ENCODE peak calls at places on chromosomes 7 and 10, in six cellular contexts. X is GM20000, W is MCF 10A, R is astrocyte of the spinal cord, H is mesothelial cell of epicardium, Z is lower lobe of right lung. K is an unnamed sample.

GRCh38 chr7:91565499-91566331 is 301.5 kb downstream of the FZD1 start:
- DNase-seq in W (no peak), H (no peak), X (no peak), R (peak; percentile 57), Z (no peak), K (no peak)

GRCh38 chr7:151875862-151876111 is 1.1 kb downstream of the PRKAG2 start:
- DNase-seq in H (no peak), W (peak; percentile 68), Z (no peak), X (no peak), R (peak; percentile 25), K (no peak)

GRCh38 chr10:49593998-49594397 is 16.1 kb upstream of the SLC18A3 start:
- DNase-seq in H (no peak), Z (no peak), W (no peak), R (no peak), X (no peak), K (no peak)

GRCh38 chr7:97337849-97338248 is 220.4 kb downstream of the SDHAF3 start:
- DNase-seq in W (no peak), Z (no peak), H (no peak), R (no peak), X (no peak), K (no peak)

GRCh38 chr10:53236941-53237340 is 464.4 kb upstream of the MBL2 start:
- DNase-seq in X (no peak), H (no peak), W (no peak), Z (no peak), R (no peak), K (no peak)

GRCh38 chr7:128874140-128875031 is 11.7 kb downstream of the ATP6V1F start:
- DNase-seq in Z (peak; percentile 44), W (no peak), H (no peak), X (no peak), R (no peak), K (no peak)

GRCh38 chr10:73899401-73899780 is 11.5 kb upstream of the PLAU start:
- DNase-seq in Z (no peak), W (peak; percentile 67), H (no peak), R (peak; percentile 94), X (no peak), K (no peak)

GRCh38 chr10:129514568-129515451 is 47.8 kb downstream of the MGMT start:
- DNase-seq in R (no peak), H (no peak), W (no peak), X (no peak), Z (no peak), K (no peak)

GRCh38 chr10:27838291-27838690 is 92.7 kb upstream of the MKX start:
- DNase-seq in Z (no peak), R (peak; percentile 20), X (no peak), H (no peak), W (no peak), K (no peak)
- TF ChIP-seq CTCF in Z (no peak), R (no peak), X (no peak), H (no peak), W (no peak), K (no peak)

GRCh38 chr10:26859241-26860025 is 1.3 kb downstream of the ABI1 start:
- DNase-seq in W (peak; percentile 29), Z (no peak), H (no peak), R (peak; percentile 22), X (no peak), K (no peak)

GRCh38 chr10:26861326-26861998 is 704 bp upstream of the ABI1 start:
- DNase-seq in R (no peak), W (no peak), Z (no peak), H (no peak), X (no peak), K (no peak)

GRCh38 chr10:26858707-26859034 is 2.1 kb downstream of the ABI1 start:
- DNase-seq in H (no peak), R (no peak), Z (no peak), W (peak; percentile 83), X (no peak), K (no peak)

GRCh38 chr10:26860026-26860541 is 674 bp downstream of the ABI1 start:
- DNase-seq in Z (peak; percentile 76), R (peak; percentile 84), X (peak; percentile 25), W (peak; percentile 79), H (peak; percentile 37), K (peak; percentile 57)

GRCh38 chr10:26860542-26861325 is at the start of gene ABI1:
- DNase-seq in W (peak; percentile 99), X (peak; percentile 96), Z (peak; percentile 98), R (peak; percentile 99), H (peak; percentile 97), K (peak; percentile 97)
- TF ChIP-seq CTCF in W (no peak), X (peak; percentile 42), Z (peak; percentile 78), R (peak; percentile 79), H (no peak), K (peak; percentile 82)

GRCh38 chr7:15326044-15326644 is 235.7 kb downstream of the AGMO start:
- DNase-seq in W (peak; percentile 24), Z (no peak), X (peak; percentile 3), R (peak; percentile 50), H (no peak), K (no peak)
- TF ChIP-seq CTCF in W (peak; percentile 39), Z (peak; percentile 37), X (no peak), R (peak; percentile 54), H (no peak), K (peak; percentile 68)

DNA sequence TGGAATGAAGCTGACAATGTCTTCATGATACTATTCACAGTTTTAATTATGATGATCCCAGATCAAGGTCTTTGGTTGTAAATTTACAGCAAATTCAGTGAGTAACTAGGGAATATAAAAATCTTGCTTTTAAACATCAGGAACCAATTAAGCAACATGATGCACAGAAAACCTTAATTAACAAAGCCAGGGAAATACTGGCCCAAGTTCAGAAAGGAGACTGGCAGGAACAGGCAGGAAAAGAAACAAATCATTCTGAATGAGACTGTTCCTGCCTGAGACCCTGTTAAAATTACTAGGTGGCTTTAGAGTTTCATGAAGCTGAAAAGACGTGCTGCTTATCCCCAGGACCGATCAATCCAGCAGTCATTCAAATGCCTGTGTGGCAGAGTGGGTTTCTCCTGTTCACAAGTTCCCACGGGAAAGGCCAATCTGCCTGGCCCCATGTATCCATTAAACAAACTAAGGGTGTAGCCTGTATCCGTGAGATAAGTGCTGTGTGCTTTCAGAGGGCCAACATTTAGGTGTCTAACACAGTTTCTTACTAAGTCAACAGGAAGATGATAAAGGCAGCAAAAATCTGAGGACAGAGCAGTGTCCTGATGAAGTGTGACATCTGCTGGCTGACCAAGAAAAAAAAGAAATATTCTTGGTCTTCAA is 34.4 kb downstream of the PUS7 start:
- DNase-seq in H (no peak), W (peak; percentile 23), Z (no peak), R (peak; percentile 82), X (peak; percentile 29), K (peak; percentile 14)
- TF ChIP-seq CTCF in H (no peak), W (peak; percentile 43), Z (peak; percentile 38), R (peak; percentile 40), X (no peak), K (peak; percentile 37)

DNA sequence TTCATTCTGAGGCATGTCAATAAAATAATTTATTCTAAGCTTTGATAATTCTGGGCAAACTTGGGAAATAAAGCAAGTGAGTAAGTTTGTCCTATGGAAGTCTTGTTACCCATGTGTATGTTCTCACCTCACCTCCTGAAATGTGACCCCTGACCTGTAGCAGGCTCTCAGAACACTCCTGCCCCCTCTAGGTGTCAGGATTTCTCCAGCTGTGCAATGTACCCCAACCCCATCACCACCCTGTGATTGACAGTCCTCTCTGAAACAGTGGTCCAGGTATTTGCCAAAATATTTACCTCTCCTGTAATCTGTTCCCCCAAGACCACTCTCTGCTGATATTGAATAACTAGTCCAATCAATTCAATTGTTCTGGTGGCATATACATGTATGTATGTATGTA is 122.6 kb upstream of the PTER start:
- DNase-seq in Z (no peak), R (no peak), H (no peak), W (peak; percentile 23), X (no peak), K (no peak)
- TF ChIP-seq CTCF in Z (no peak), R (no peak), H (no peak), W (peak; percentile 22), X (no peak), K (no peak)

DNA sequence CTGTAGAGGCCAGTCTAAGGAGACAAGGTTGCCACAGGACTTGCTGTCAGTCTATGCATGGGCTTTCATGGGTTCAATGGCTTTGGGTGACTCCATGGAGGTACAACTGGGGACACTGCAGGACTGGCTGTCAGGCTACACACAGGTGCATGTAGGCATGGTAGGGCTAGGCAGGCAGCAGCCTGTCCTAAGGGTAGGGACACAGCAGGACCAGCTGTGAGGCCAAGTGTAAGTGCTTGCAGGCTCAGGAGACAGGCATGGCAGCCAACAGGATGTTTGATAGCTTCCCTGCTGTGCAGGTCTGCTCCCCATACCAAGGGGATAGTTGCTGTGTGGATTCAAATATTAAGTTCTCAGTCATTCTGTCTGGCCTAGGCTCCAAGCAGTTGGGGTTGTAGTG is 181.0 kb upstream of the NPY start:
- DNase-seq in Z (no peak), X (no peak), H (no peak), R (no peak), W (no peak), K (no peak)
- TF ChIP-seq CTCF in Z (no peak), X (no peak), H (no peak), R (no peak), W (no peak), K (no peak)

GRCh38 chr7:81457858-81458522 is 311.9 kb downstream of the HGF start:
- DNase-seq in H (no peak), W (peak; percentile 37), Z (no peak), R (peak; percentile 55), X (no peak), K (no peak)
- TF ChIP-seq CTCF in H (peak; percentile 49), W (peak; percentile 46), Z (peak; percentile 28), R (peak; percentile 46), X (no peak), K (peak; percentile 64)

DNA sequence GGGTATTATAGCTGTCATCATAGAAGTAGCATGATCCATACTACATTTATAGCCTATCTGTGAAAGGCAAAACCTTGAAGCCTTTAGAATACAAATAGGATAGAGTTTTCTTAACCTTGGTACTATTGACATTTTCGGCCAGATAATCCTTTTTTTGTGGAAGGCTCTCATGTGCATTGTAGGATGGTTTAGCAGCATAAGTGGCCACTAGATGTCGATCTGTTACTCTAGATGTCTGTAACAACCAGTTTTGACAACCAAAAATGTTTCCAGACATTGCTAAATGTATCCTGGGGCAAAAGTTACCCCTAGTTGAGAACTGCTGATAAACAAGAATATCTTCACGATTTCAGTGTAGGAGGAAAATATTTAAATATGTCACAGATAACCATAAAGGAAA is 319.4 kb upstream of the GALNT17 start:
- DNase-seq in W (no peak), H (no peak), R (no peak), Z (no peak), X (no peak), K (no peak)
- TF ChIP-seq CTCF in W (no peak), H (no peak), R (peak; percentile 47), Z (no peak), X (no peak), K (peak; percentile 22)

GRCh38 chr7:28811003-28811402 is 147.1 kb downstream of the TRIL start:
- DNase-seq in Z (no peak), R (no peak), W (no peak), H (no peak), X (no peak), K (no peak)

GRCh38 chr7:28811990-28812389 is 146.1 kb downstream of the TRIL start:
- DNase-seq in Z (no peak), X (no peak), W (no peak), H (no peak), R (no peak), K (no peak)

GRCh38 chr7:28806841-28807240 is 151.3 kb downstream of the TRIL start:
- DNase-seq in H (no peak), W (peak; percentile 47), Z (no peak), R (peak; percentile 56), X (no peak), K (no peak)

GRCh38 chr7:28807396-28807994 is 150.6 kb downstream of the TRIL start:
- DNase-seq in Z (no peak), H (no peak), W (no peak), X (no peak), R (no peak), K (no peak)

GRCh38 chr7:28808786-28809533 is 149.2 kb downstream of the TRIL start:
- DNase-seq in X (no peak), W (no peak), H (no peak), R (no peak), Z (peak; percentile 48), K (no peak)
- TF ChIP-seq CTCF in X (no peak), W (no peak), H (no peak), R (peak; percentile 14), Z (no peak), K (no peak)